ENCODE peak calls at places on chromosomes 3 and 15, in five cellular contexts. L is CD8-positive, alpha-beta T cell; Y is naive thymus-derived CD4-positive, alpha-beta T cell; F is tibial artery; X is sigmoid colon. O is an unnamed sample.

GRCh38 chr15:96187916-96188315 is 142.6 kb upstream of the NR2F2 start:
- DNase-seq in L (no peak), Y (no peak), F (no peak), X (no peak), O (no peak)

GRCh38 chr15:60701261-60702019 is 222.5 kb upstream of the ICE2 start:
- DNase-seq in L (no peak), Y (no peak), F (no peak), X (no peak), O (no peak)

GRCh38 chr3:194686414-194686815 is 732 bp downstream of the FAM43A start:
- DNase-seq in L (peak; percentile 22), Y (no peak), F (no peak), X (no peak), O (no peak)

GRCh38 chr3:80190051-80190450 is 422.3 kb upstream of the ROBO1 start:
- DNase-seq in L (no peak), Y (no peak), F (no peak), X (no peak), O (no peak)

GRCh38 chr3:37419979-37420378 is 245.6 kb upstream of the LRRFIP2 start:
- DNase-seq in L (no peak), Y (no peak), F (no peak), X (no peak), O (no peak)

GRCh38 chr3:57803647-57804081 is 47.6 kb downstream of the SLMAP start:
- DNase-seq in L (no peak), Y (peak; percentile 13), F (no peak), X (no peak), O (no peak)

GRCh38 chr3:90241481-90241880 is 1134.1 kb downstream of the EPHA3 start:
- DNase-seq in L (no peak), Y (no peak), F (no peak), X (no peak), O (no peak)

GRCh38 chr15:39887832-39888231 is 32.2 kb downstream of the GPR176 start:
- DNase-seq in L (no peak), Y (no peak), F (no peak), X (no peak), O (no peak)

GRCh38 chr3:76362643-76363042 is 577.3 kb upstream of the ZNF717 start:
- DNase-seq in L (no peak), Y (no peak), F (no peak), X (no peak), O (no peak)

GRCh38 chr3:73467211-73467610 is 157.5 kb downstream of the PDZRN3 start:
- DNase-seq in L (no peak), Y (no peak), F (no peak), X (no peak), O (no peak)

GRCh38 chr15:67064607-67065530 is 533 bp upstream of the SMAD3 start:
- DNase-seq in L (no peak), Y (peak; percentile 55), F (no peak), X (peak; percentile 86), O (peak; percentile 30)

GRCh38 chr3:18559323-18559972 is 134.3 kb upstream of the SATB1 start:
- DNase-seq in L (no peak), Y (peak; percentile 41), F (no peak), X (no peak), O (peak; percentile 43)

GRCh38 chr3:194134231-194134756 is 1.7 kb upstream of the HES1 start:
- DNase-seq in L (peak; percentile 35), Y (no peak), F (peak; percentile 87), X (peak; percentile 87), O (peak; percentile 12)

GRCh38 chr15:81295466-81296145 is 28.3 kb downstream of the STARD5 start:
- DNase-seq in L (no peak), Y (no peak), F (peak; percentile 17), X (no peak), O (no peak)

GRCh38 chr15:68808091-68808490 is 12.6 kb downstream of the ANP32A start:
- DNase-seq in L (no peak), Y (no peak), F (no peak), X (no peak), O (no peak)

GRCh38 chr3:10226293-10226692 is 22.0 kb upstream of the TATDN2 start:
- DNase-seq in L (no peak), Y (no peak), F (no peak), X (no peak), O (no peak)

GRCh38 chr3:38644016-38644661 is 5.3 kb downstream of the SCN5A start:
- DNase-seq in L (no peak), Y (no peak), F (peak; percentile 40), X (peak; percentile 25), O (no peak)

GRCh38 chr3:52521488-52521824 is 12.2 kb downstream of the NT5DC2 start:
- DNase-seq in L (no peak), Y (no peak), F (no peak), X (no peak), O (no peak)

GRCh38 chr3:79598594-79598993 is 169.2 kb downstream of the ROBO1 start:
- DNase-seq in L (no peak), Y (no peak), F (no peak), X (no peak), O (no peak)

DNA sequence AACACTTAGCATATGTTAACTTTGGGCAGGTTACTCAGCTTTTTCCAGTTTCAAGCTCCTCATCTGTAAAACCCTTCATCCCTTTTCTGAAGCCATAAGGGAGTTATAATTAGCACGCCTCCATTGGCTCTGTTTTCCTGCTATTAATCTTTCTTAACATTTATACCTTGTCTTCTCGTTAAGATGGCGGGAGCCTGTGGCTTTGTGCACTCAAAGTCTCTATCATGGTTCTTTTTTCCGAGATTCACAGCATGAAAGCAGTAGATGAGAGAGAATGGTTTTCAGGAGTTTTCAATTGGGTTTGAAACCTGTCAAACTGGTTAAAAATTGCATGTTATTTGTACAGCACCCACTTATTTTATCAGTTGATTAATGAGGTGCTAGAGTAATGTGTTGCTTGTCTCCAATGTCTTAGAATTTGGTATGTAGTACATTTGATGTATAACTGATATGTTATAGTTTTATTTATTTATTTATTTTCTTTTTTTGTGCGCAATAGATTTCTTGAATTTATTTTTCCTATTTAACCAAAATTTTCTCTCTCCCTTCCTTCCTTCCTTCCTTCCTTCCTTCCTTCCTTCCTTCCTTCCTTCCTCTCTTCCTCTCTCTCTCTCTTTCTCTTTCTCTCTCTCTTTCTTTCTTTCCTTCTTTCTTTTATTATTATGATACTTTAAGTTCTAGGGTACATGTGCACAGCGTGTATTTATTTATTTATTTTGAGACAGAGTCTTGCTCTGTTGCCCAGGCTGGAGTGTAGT is 256.0 kb upstream of the TBL1XR1 start:
- DNase-seq in L (no peak), Y (no peak), F (no peak), X (no peak), O (no peak)
- H3K27ac ChIP-seq in L (no peak overlapping the region), Y (no peak overlapping the region), F (no peak overlapping the region), X (peak overlapping the region; percentile 71), O (no peak overlapping the region)

GRCh38 chr3:62096521-62096920 is 276.8 kb downstream of the FEZF2 start:
- DNase-seq in L (no peak), Y (no peak), F (no peak), X (no peak), O (no peak)
- H3K4me3 ChIP-seq in L (no peak overlapping the region), Y (no peak overlapping the region), F (no peak overlapping the region), X (no peak overlapping the region), O (no peak overlapping the region)

GRCh38 chr3:21328982-21329381 is 422.0 kb downstream of the ZNF385D start:
- DNase-seq in L (no peak), Y (no peak), F (no peak), X (no peak), O (no peak)
- H3K9me3 ChIP-seq in L (no peaks in the 10 kb centered on the region), Y (no peaks in the 10 kb centered on the region), F (no peaks in the 10 kb centered on the region), X (no peaks in the 10 kb centered on the region), O (no peaks in the 10 kb centered on the region)

GRCh38 chr3:42177068-42177800 is 86.1 kb downstream of the TRAK1 start:
- DNase-seq in L (no peak), Y (no peak), F (no peak), X (no peak), O (no peak)
- H3K27ac ChIP-seq in L (no peak overlapping the region), Y (no peak overlapping the region), F (no peak overlapping the region), X (no peak overlapping the region), O (no peak overlapping the region)

GRCh38 chr15:52111517-52112202 is 915 bp downstream of the BCL2L10 start:
- DNase-seq in L (no peak), Y (no peak), F (no peak), X (no peak), O (no peak)
- H3K4me3 ChIP-seq in L (peak overlapping the region; percentile 50), Y (peak overlapping the region; percentile 54), F (peak overlapping the region; percentile 52), X (peak overlapping the region; percentile 28), O (peak overlapping the region; percentile 39)

GRCh38 chr15:26477044-26477443 is 295.8 kb downstream of the GABRB3 start:
- DNase-seq in L (no peak), Y (no peak), F (no peak), X (no peak), O (no peak)

GRCh38 chr15:26475554-26475953 is 297.3 kb downstream of the GABRB3 start:
- DNase-seq in L (no peak), Y (no peak), F (no peak), X (no peak), O (no peak)

GRCh38 chr15:26472661-26473060 is 300.2 kb downstream of the GABRB3 start:
- DNase-seq in L (no peak), Y (no peak), F (no peak), X (no peak), O (no peak)
- H3K9me3 ChIP-seq in L (no peaks in the 10 kb centered on the region), Y (no peaks in the 10 kb centered on the region), F (no peaks in the 10 kb centered on the region), X (no peaks in the 10 kb centered on the region), O (peaks cover 3% of the 10 kb centered on the region)

DNA sequence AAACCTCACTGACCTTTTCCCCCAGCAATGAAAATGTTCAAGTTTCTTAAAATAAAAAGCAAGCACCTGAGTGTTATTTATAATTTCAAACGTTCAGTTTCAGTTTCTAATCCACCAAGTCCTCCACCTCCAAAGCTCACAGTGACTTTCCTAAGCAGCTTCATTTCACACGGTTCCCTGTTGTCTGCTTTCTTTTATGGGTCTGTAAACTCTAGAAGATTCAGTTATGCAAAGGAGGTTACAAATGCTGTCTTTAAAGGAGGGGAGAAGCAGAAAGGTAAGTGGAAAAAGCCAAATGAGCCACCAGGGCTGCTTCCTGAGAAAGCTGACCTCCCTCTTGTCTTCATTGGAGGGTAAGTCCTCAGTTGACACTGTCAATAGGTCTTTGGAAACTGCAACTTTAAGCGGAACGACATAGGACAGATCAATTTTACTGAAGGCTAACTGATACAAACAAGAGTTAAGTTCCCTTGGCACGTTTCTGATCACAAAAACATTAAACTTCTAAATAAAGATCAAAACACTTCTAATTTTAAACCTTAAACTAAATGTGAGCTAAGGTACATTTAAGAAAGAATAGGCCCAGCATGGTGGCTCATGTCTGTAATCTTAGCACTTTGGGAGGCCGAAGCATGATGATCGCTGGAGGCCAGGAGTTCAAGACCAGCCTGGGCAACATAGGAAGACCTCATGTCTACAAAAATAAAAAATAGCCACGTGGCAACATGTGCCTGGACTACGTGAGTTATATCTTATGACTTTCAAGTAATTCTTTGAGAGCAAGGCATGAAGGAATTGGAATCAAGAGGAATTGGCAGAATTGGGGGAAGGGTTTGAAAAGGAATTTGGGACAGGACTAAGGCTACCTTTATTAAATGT is 151.9 kb upstream of the UBE2E1 start:
- DNase-seq in L (no peak), Y (no peak), F (no peak), X (no peak), O (no peak)
- H3K27ac ChIP-seq in L (no peak overlapping the region), Y (no peak overlapping the region), F (no peak overlapping the region), X (no peak overlapping the region), O (no peak overlapping the region)

GRCh38 chr15:92393287-92393993 is at the start of gene ST8SIA2:
- DNase-seq in L (no peak), Y (no peak), F (no peak), X (no peak), O (no peak)

GRCh38 chr15:92395176-92395521 is 1.5 kb downstream of the ST8SIA2 start:
- DNase-seq in L (no peak), Y (no peak), F (no peak), X (no peak), O (no peak)

GRCh38 chr15:92392966-92393286 is 755 bp upstream of the ST8SIA2 start:
- DNase-seq in L (no peak), Y (no peak), F (no peak), X (no peak), O (no peak)

GRCh38 chr15:92394327-92395175 is 870 bp downstream of the ST8SIA2 start:
- DNase-seq in L (no peak), Y (no peak), F (no peak), X (no peak), O (no peak)

GRCh38 chr15:92393994-92394326 is 279 bp downstream of the ST8SIA2 start:
- DNase-seq in L (no peak), Y (no peak), F (no peak), X (no peak), O (no peak)
- H3K4me3 ChIP-seq in L (no peak overlapping the region), Y (no peak overlapping the region), F (no peak overlapping the region), X (peak overlapping the region; percentile 12), O (no peak overlapping the region)

O was measured in CD8-positive, alpha-beta memory T cell.